ENCODE peak calls at places on chromosomes 12 and 14, in seven cellular contexts. M is testis; S is activated naive CD4-positive, alpha-beta T cell; I is activated CD4-positive, alpha-beta T cell treated with anti-CD3 and anti-CD28 coated beads, Interleukin-2, amount 50 U/mL, for 48 hours; C is NCI-H2227 treated with DMSO at 0.1 percent for 48 hours; Q is RWPE1; U is stomach. F is an unnamed sample.

GRCh38 chr14:58963873-58964597 is 224.4 kb upstream of the DAAM1 start:
- DNase-seq in M (no peak), S (no peak), I (no peak), C (no peak), Q (no peak), U (no peak), F (no peak)

GRCh38 chr12:93848453-93849120 is 171.4 kb downstream of the CRADD start:
- DNase-seq in M (no peak), S (no peak), I (no peak), C (no peak), Q (no peak), U (no peak), F (no peak)

GRCh38 chr12:121137512-121137911 is 4.8 kb downstream of the P2RX7 start:
- DNase-seq in M (no peak), S (no peak), I (no peak), C (no peak), Q (no peak), U (no peak), F (no peak)

GRCh38 chr12:71704920-71705319 is 19.0 kb downstream of the TMEM19 start:
- DNase-seq in M (no peak), S (no peak), I (no peak), C (no peak), Q (no peak), U (no peak), F (no peak)

GRCh38 chr12:104360988-104361707 is 57.6 kb downstream of the EID3 start:
- DNase-seq in M (no peak), S (no peak), I (no peak), C (no peak), Q (no peak), U (no peak), F (no peak)

GRCh38 chr12:122265433-122265832 is 861 bp downstream of the VPS33A start:
- DNase-seq in M (no peak), S (no peak), I (no peak), C (no peak), Q (no peak), U (no peak), F (no peak)

GRCh38 chr12:25796523-25797000 is 161.9 kb upstream of the RASSF8 start:
- DNase-seq in M (no peak), S (no peak), I (no peak), C (no peak), Q (no peak), U (no peak), F (no peak)

GRCh38 chr12:125143491-125143890 is 78.3 kb downstream of the AACS start:
- DNase-seq in M (no peak), S (no peak), I (no peak), C (no peak), Q (no peak), U (no peak), F (no peak)

GRCh38 chr12:57135939-57136338 is 7.7 kb downstream of the LRP1 start:
- DNase-seq in M (peak), S (no peak), I (no peak), C (no peak), Q (no peak), U (no peak), F (no peak)

GRCh38 chr12:90802727-90803126 is 152.2 kb downstream of the CCER1 start:
- DNase-seq in M (no peak), S (no peak), I (no peak), C (no peak), Q (no peak), U (no peak), F (no peak)

GRCh38 chr12:98022961-98023360 is 492.4 kb upstream of the TMPO start:
- DNase-seq in M (no peak), S (no peak), I (no peak), C (no peak), Q (no peak), U (no peak), F (no peak)

GRCh38 chr12:52300796-52301691 is 9.7 kb upstream of the KRT81 start:
- DNase-seq in M (no peak), S (no peak), I (no peak), C (no peak), Q (no peak), U (no peak), F (no peak)

GRCh38 chr14:50260511-50260910 is 29.1 kb upstream of the SOS2 start:
- DNase-seq in M (peak), S (no peak), I (peak), C (no peak), Q (peak), U (no peak), F (no peak)

GRCh38 chr14:50796391-50796790 is 34.6 kb downstream of the NIN start:
- DNase-seq in M (no peak), S (no peak), I (no peak), C (no peak), Q (no peak), U (no peak), F (no peak)

GRCh38 chr12:13390381-13390856 is 193.9 kb downstream of the EMP1 start:
- DNase-seq in M (peak), S (no peak), I (no peak), C (peak), Q (peak), U (peak), F (peak)

GRCh38 chr12:60872850-60873713 is 1277.3 kb downstream of the SLC16A7 start:
- DNase-seq in M (no peak), S (no peak), I (no peak), C (no peak), Q (no peak), U (no peak), F (no peak)

GRCh38 chr14:31229009-31229408 is 21.4 kb upstream of the HECTD1 start:
- DNase-seq in M (no peak), S (no peak), I (no peak), C (no peak), Q (no peak), U (no peak), F (no peak)

GRCh38 chr14:34331728-34332623 is 130.1 kb downstream of the SPTSSA start:
- DNase-seq in M (peak), S (peak), I (peak), C (peak), Q (peak), U (peak), F (no peak)